ENCODE peak calls at places on chromosomes 13 and 19, in nine cellular contexts. Z is activated CD8-positive, alpha-beta memory T cell treated with anti-CD3 and anti-CD28 coated beads for 48 hours; T is fibroblast of mammary gland; V is RWPE1; G is activated T-cell treated with anti-CD3 and anti-CD28 coated beads for 24 hours; I is body of pancreas; N is WTC11; B is Caco-2; U is hypothalamus. O is an unnamed sample.

GRCh38 chr13:41064493-41064892 is 3.2 kb downstream of the WBP4 start:
- DNase-seq in Z (no peak), T (peak), V (no peak), G (no peak), I (no peak), N (no peak), B (no peak), U (no peak), O (no peak)

GRCh38 chr19:38617764-38618589 is at the start of gene MAP4K1:
- DNase-seq in Z (peak), T (no peak), V (no peak), G (peak), I (peak), N (peak), B (no peak), U (no peak), O (peak)

GRCh38 chr13:35990196-35990595 is 141.0 kb downstream of the DCLK1 start:
- DNase-seq in Z (no peak), T (no peak), V (no peak), G (no peak), I (no peak), N (peak), B (no peak), U (no peak), O (no peak)

GRCh38 chr13:59447031-59447430 is 716.7 kb downstream of the DIAPH3 start:
- DNase-seq in Z (no peak), T (no peak), V (no peak), G (no peak), I (no peak), N (no peak), B (no peak), U (no peak), O (no peak)

GRCh38 chr19:48964205-48965032 is 690 bp upstream of the FTL start:
- DNase-seq in Z (no peak), T (peak), V (no peak), G (no peak), I (no peak), N (peak), B (peak), U (peak), O (no peak)

GRCh38 chr19:1481893-1482360 is 2.9 kb upstream of the C19orf25 start:
- DNase-seq in Z (no peak), T (no peak), V (no peak), G (no peak), I (no peak), N (no peak), B (no peak), U (no peak), O (no peak)

GRCh38 chr13:69912576-69913074 is 195.0 kb upstream of the ATXN8OS start:
- DNase-seq in Z (no peak), T (no peak), V (no peak), G (no peak), I (no peak), N (no peak), B (no peak), U (no peak), O (no peak)

GRCh38 chr13:74770361-74770760 is 636.2 kb upstream of the KLF12 start:
- DNase-seq in Z (no peak), T (peak), V (peak), G (no peak), I (no peak), N (no peak), B (no peak), U (no peak), O (no peak)

GRCh38 chr19:18282021-18282787 is 782 bp upstream of the JUND start:
- DNase-seq in Z (no peak), T (peak), V (no peak), G (no peak), I (no peak), N (no peak), B (no peak), U (no peak), O (peak)

GRCh38 chr19:12664406-12665280 is 1.9 kb downstream of the MAN2B1 start:
- DNase-seq in Z (no peak), T (peak), V (no peak), G (no peak), I (no peak), N (peak), B (no peak), U (no peak), O (no peak)